ENCODE peak calls at places on chromosome 7, in five cellular contexts. J is Caco-2, P is uterus, W is A673, R is aorta. O is an unnamed sample. For H3K9me3 and H3K36me3, the result is how much of the 10 kb centered on the place peaks cover.

GRCh38 chr7:14739496-14740185 is 162.9 kb downstream of the DGKB start:
- DNase-seq in J (no peak), P (no peak), W (no peak), R (no peak), O (no peak)

GRCh38 chr7:112448376-112448775 is 1.9 kb upstream of the IFRD1 start:
- DNase-seq in J (no peak), P (no peak), W (no peak), R (no peak), O (no peak)

GRCh38 chr7:112202819-112203218 is 3.4 kb downstream of the DOCK4 start:
- DNase-seq in J (no peak), P (peak), W (no peak), R (peak), O (peak)

GRCh38 chr7:34208878-34209621 is 303.7 kb downstream of the BMPER start:
- DNase-seq in J (no peak), P (no peak), W (no peak), R (no peak), O (peak)

GRCh38 chr7:93717217-93717900 is 142.8 kb upstream of the CALCR start:
- DNase-seq in J (no peak), P (no peak), W (no peak), R (no peak), O (no peak)

GRCh38 chr7:90816511-90817142 is 220.5 kb downstream of the CDK14 start:
- DNase-seq in J (no peak), P (peak), W (peak), R (no peak), O (no peak)

GRCh38 chr7:25388681-25389080 is 160.4 kb upstream of the NPVF start:
- DNase-seq in J (no peak), P (no peak), W (no peak), R (no peak), O (no peak)

GRCh38 chr7:150378115-150378852 is 846 bp upstream of the ZNF775 start:
- DNase-seq in J (peak), P (peak), W (peak), R (no peak), O (peak)

GRCh38 chr7:2181077-2181854 is 51.5 kb downstream of the MAD1L1 start:
- DNase-seq in J (no peak), P (no peak), W (no peak), R (no peak), O (no peak)

GRCh38 chr7:117324940-117325339 is 2.1 kb upstream of the WNT2 start:
- DNase-seq in J (no peak), P (no peak), W (no peak), R (no peak), O (no peak)

GRCh38 chr7:34130558-34131285 is 225.4 kb downstream of the BMPER start:
- DNase-seq in J (no peak), P (no peak), W (peak), R (no peak), O (no peak)

GRCh38 chr7:11951909-11952308 is 119.9 kb upstream of the THSD7A start:
- DNase-seq in J (no peak), P (no peak), W (no peak), R (no peak), O (no peak)

GRCh38 chr7:133491846-133492652 is 239.2 kb downstream of the EXOC4 start:
- DNase-seq in J (peak), P (no peak), W (peak), R (no peak), O (no peak)

GRCh38 chr7:131642429-131642828 is 86.0 kb upstream of the PODXL start:
- DNase-seq in J (no peak), P (no peak), W (peak), R (no peak), O (no peak)

GRCh38 chr7:10239643-10240345 is 733.9 kb upstream of the PHF14 start:
- DNase-seq in J (no peak), P (no peak), W (no peak), R (no peak), O (no peak)

GRCh38 chr7:48438196-48438595 is 266.9 kb downstream of the ABCA13 start:
- DNase-seq in J (no peak), P (no peak), W (no peak), R (no peak), O (no peak)

GRCh38 chr7:12103948-12104347 is 107.1 kb upstream of the TMEM106B start:
- DNase-seq in J (no peak), P (no peak), W (no peak), R (no peak), O (no peak)

GRCh38 chr7:317643-318405 is 27.9 kb downstream of the FOXL3 start:
- DNase-seq in J (no peak), P (no peak), W (no peak), R (peak), O (no peak)

GRCh38 chr7:148941598-148942280 is 57.6 kb upstream of the EZH2 start:
- DNase-seq in J (peak), P (peak), W (peak), R (peak), O (peak)

GRCh38 chr7:45007106-45007505 is 7.1 kb downstream of the CCM2 start:
- DNase-seq in J (no peak), P (no peak), W (no peak), R (no peak), O (no peak)

GRCh38 chr7:142785841-142786250 is 15.1 kb downstream of the PRSS2 start:
- DNase-seq in J (no peak), P (no peak), W (no peak), R (peak), O (no peak)

GRCh38 chr7:82156168-82156567 is 287.4 kb downstream of the CACNA2D1 start:
- DNase-seq in J (no peak), P (no peak), W (peak), R (no peak), O (no peak)

GRCh38 chr7:143063741-143064140 is 11.6 kb downstream of the OR6V1 start:
- DNase-seq in J (no peak), P (no peak), W (no peak), R (no peak), O (no peak)

GRCh38 chr7:88758355-88759215 is 915 bp upstream of the ZNF804B start:
- DNase-seq in J (no peak), P (no peak), W (peak), R (peak), O (no peak)

GRCh38 chr7:45196374-45196773 is 38.8 kb downstream of the RAMP3 start:
- DNase-seq in J (no peak), P (no peak), W (no peak), R (no peak), O (no peak)

GRCh38 chr7:35735396-35735795 is 40.5 kb upstream of the HERPUD2 start:
- DNase-seq in J (no peak), P (no peak), W (no peak), R (no peak), O (no peak)

GRCh38 chr7:54846272-54846671 is 87.3 kb upstream of the SEC61G start:
- DNase-seq in J (no peak), P (no peak), W (no peak), R (no peak), O (no peak)

GRCh38 chr7:36014961-36015360 is 138.1 kb upstream of the EEPD1 start:
- DNase-seq in J (no peak), P (no peak), W (no peak), R (no peak), O (no peak)

GRCh38 chr7:92783260-92783911 is 53.0 kb downstream of the CDK6 start:
- DNase-seq in J (no peak), P (no peak), W (no peak), R (no peak), O (no peak)

GRCh38 chr7:97639036-97639435 is 92.8 kb upstream of the TAC1 start:
- DNase-seq in J (no peak), P (no peak), W (peak), R (no peak), O (no peak)

GRCh38 chr7:82235710-82236109 is 207.9 kb downstream of the CACNA2D1 start:
- DNase-seq in J (no peak), P (no peak), W (peak), R (no peak), O (no peak)

GRCh38 chr7:100630066-100630465 is 11.3 kb downstream of the TFR2 start:
- DNase-seq in J (no peak), P (no peak), W (no peak), R (no peak), O (no peak)

GRCh38 chr7:100626530-100627237 is 14.3 kb downstream of the MOSPD3 start:
- DNase-seq in J (peak), P (peak), W (peak), R (peak), O (peak)

GRCh38 chr7:100629117-100629711 is 12.1 kb downstream of the TFR2 start:
- DNase-seq in J (peak), P (no peak), W (peak), R (no peak), O (no peak)

GRCh38 chr7:100626055-100626454 is 13.7 kb downstream of the MOSPD3 start:
- DNase-seq in J (no peak), P (no peak), W (no peak), R (no peak), O (no peak)

GRCh38 chr7:100627238-100627549 is 14.2 kb downstream of the TFR2 start:
- DNase-seq in J (no peak), P (no peak), W (no peak), R (no peak), O (no peak)
- H3K4me3 ChIP-seq in J (no peak), P (no peak), W (peak), R (no peak), O (no peak)

DNA sequence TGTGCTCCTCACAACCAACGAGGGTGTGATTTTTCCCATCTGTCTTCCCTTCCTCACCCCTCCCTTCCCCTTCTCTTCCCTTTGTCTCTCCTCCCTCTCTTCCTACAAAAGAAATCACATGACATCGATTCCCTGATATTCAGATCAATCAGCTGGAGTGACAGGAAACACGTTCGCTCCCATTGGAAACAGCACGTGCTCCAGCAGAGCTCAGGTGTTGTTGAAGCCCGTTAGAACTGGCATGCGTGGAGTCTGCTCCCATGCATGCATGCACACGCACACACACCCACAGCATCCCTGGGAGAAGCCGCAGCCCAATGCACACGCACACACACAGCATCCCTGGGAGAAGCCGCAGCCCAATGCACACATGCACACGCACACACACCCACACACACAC is 222.3 kb downstream of the PTPRN2 start:
- DNase-seq in J (no peak), P (no peak), W (no peak), R (peak), O (no peak)
- H3K9me3 ChIP-seq in J (under half), P (under half), W (under half), R (under half), O (under half)

GRCh38 chr7:156675721-156676120 is 35.1 kb downstream of the RNF32 start:
- DNase-seq in J (no peak), P (no peak), W (no peak), R (no peak), O (no peak)

GRCh38 chr7:156673902-156674301 is 33.3 kb downstream of the RNF32 start:
- DNase-seq in J (no peak), P (no peak), W (no peak), R (no peak), O (no peak)

GRCh38 chr7:156676263-156676662 is 35.7 kb downstream of the RNF32 start:
- DNase-seq in J (no peak), P (no peak), W (no peak), R (no peak), O (no peak)

GRCh38 chr7:156680281-156680680 is 39.7 kb downstream of the RNF32 start:
- DNase-seq in J (no peak), P (no peak), W (no peak), R (no peak), O (no peak)

GRCh38 chr7:156677655-156678054 is 37.1 kb downstream of the RNF32 start:
- DNase-seq in J (no peak), P (no peak), W (no peak), R (no peak), O (no peak)
- H3K36me3 ChIP-seq in J (under half), P (under half), W (under half), R (under half), O (under half)

DNA sequence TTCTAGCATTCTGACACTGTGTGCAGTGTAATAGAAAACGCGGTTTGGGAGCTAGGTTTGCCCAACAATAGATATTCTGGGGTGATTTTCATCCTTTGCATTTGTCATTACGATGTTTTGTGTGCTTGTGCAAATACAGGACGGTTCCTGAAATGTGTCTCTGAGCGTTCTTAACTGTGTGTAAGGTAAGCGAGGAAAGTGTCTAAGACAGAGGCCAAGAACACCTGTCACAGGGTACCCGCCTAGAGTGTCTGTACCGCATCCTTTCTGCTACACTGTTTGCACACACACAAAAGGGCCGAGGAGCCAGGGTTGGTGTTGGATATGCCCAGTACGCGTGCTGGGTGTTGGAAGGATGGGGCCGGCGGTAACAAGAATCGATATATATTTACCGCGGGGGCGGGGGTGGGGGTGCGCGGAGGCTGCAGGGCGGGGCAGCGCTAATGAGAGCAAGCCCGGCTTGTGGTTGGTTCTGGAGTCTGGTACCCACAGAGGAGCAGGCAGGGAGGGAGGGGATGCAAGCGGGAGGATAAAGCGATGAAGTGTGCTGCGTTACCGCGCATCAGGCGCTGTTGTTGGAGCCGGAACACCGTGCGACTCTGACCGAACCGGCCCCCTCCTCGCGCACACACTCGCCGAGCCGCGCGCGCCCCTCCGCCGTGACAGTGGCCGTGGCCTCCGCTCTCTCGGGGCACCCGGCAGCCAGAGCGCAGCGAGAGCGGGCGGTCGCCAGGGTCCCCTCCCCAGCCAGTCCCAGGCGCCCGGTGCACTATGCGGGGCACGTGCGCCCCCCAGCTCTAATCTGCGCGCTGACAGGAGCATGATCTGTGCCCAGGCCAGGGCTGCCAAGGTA is at the start of gene HECW1:
- DNase-seq in J (no peak), P (no peak), W (no peak), R (no peak), O (no peak)
- H3K4me3 ChIP-seq in J (no peak), P (peak), W (peak), R (no peak), O (peak)

GRCh38 chr7:46468753-46469356 is 547.8 kb upstream of the IGFBP3 start:
- DNase-seq in J (peak), P (no peak), W (peak), R (no peak), O (no peak)
- H3K9me3 ChIP-seq in J (under half), P (under half), W (half or more), R (under half), O (half or more)

GRCh38 chr7:157224627-157225026 is 85.9 kb downstream of the UBE3C start:
- DNase-seq in J (peak), P (no peak), W (peak), R (no peak), O (no peak)
- H3K36me3 ChIP-seq in J (under half), P (under half), W (under half), R (under half), O (half or more)

GRCh38 chr7:22174574-22174953 is 182.4 kb downstream of the RAPGEF5 start:
- DNase-seq in J (no peak), P (no peak), W (no peak), R (no peak), O (no peak)
- H3K4me3 ChIP-seq in J (no peak), P (no peak), W (no peak), R (no peak), O (no peak)

GRCh38 chr7:64113981-64114380 is 68.7 kb downstream of the ZNF727 start:
- DNase-seq in J (no peak), P (no peak), W (no peak), R (no peak), O (no peak)
- H3K9me3 ChIP-seq in J (under half), P (under half), W (under half), R (under half), O (under half)

DNA sequence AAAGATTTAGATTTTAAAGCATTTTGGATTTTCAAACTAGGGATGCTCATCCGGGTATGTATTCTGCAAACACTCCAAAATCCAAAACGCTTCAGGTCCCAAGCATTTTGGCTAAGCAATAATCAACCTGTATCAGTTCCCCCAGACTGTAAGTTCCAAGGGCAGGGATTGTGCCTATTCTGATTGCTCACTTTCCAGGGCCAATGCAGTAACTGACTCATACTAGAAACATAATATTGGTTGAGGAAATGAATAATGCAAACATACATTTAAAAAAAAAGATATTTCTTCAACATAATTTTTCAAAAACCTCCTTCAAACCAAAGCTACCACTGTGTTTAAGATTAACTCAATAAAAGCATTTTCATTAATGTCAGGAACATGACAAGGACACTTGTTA is 69.5 kb downstream of the HIBADH start:
- DNase-seq in J (no peak), P (no peak), W (no peak), R (no peak), O (no peak)
- H3K36me3 ChIP-seq in J (under half), P (under half), W (under half), R (under half), O (under half)

GRCh38 chr7:130127404-130128395 is 57.4 kb downstream of the KLHDC10 start:
- DNase-seq in J (no peak), P (no peak), W (no peak), R (no peak), O (no peak)
- H3K4me3 ChIP-seq in J (no peak), P (no peak), W (no peak), R (no peak), O (no peak)